ENCODE peak calls at places on chromosomes 7 and 10, in nine cellular contexts. Z is SHP77, H is A549, A is left ventricle myocardium superior, K is hepatic stellate cell, R is anterior cingulate cortex, M is T follicular helper cell, I is neural crest cell, L is BJ. B is an unnamed sample.

GRCh38 chr10:79274279-79275104 is 72.8 kb upstream of the PPIF start:
- DNase-seq in Z (no peak), I (no peak), L (peak), K (peak), R (peak), H (no peak), M (no peak), A (peak), B (peak)

GRCh38 chr10:124892031-124892430 is 49.9 kb upstream of the ZRANB1 start:
- DNase-seq in I (no peak), R (no peak), K (no peak), Z (no peak), M (no peak), H (no peak), A (peak), L (no peak), B (no peak)

GRCh38 chr7:115851291-115851690 is 179.3 kb downstream of the TFEC start:
- DNase-seq in Z (peak), H (no peak), R (no peak), M (no peak), A (no peak), I (no peak), L (peak), K (no peak), B (no peak)

GRCh38 chr7:8056431-8056830 is 87.8 kb downstream of the GLCCI1 start:
- DNase-seq in H (no peak), A (no peak), M (no peak), K (no peak), L (no peak), R (no peak), I (no peak), Z (no peak), B (no peak)

GRCh38 chr10:29240991-29241660 is 47.7 kb upstream of the LYZL1 start:
- DNase-seq in R (no peak), A (no peak), I (no peak), Z (no peak), K (no peak), M (no peak), L (no peak), H (no peak), B (no peak)

GRCh38 chr10:10222288-10222945 is 795.3 kb upstream of the CELF2 start:
- DNase-seq in A (no peak), Z (no peak), I (no peak), K (no peak), L (no peak), R (no peak), H (no peak), M (no peak), B (no peak)

GRCh38 chr7:20503278-20503677 is 112.2 kb upstream of the ABCB5 start:
- DNase-seq in K (no peak), Z (no peak), I (no peak), R (no peak), A (no peak), H (no peak), L (no peak), M (no peak), B (no peak)

GRCh38 chr7:140669352-140669751 is 3.4 kb upstream of the ADCK2 start:
- DNase-seq in H (no peak), R (no peak), L (no peak), M (no peak), A (no peak), K (no peak), I (no peak), Z (no peak), B (no peak)

GRCh38 chr10:20954519-20954918 is 57.4 kb upstream of the NEBL start:
- DNase-seq in R (no peak), A (no peak), M (no peak), I (no peak), L (no peak), Z (no peak), K (no peak), H (no peak), B (no peak)

GRCh38 chr7:50558380-50559051 is 6.7 kb downstream of the DDC start:
- DNase-seq in A (no peak), K (no peak), M (no peak), R (no peak), H (no peak), I (no peak), Z (peak), L (no peak), B (peak)

GRCh38 chr7:105088456-105088855 is 74.5 kb downstream of the KMT2E start:
- DNase-seq in Z (no peak), R (no peak), L (no peak), M (no peak), H (no peak), K (no peak), A (no peak), I (no peak), B (no peak)

GRCh38 chr10:18545626-18546025 is 105.8 kb downstream of the NSUN6 start:
- DNase-seq in R (no peak), L (no peak), H (no peak), A (no peak), M (no peak), K (peak), Z (no peak), I (no peak), B (no peak)

GRCh38 chr10:125633517-125633999 is 49.4 kb downstream of the TEX36 start:
- DNase-seq in I (no peak), K (no peak), R (no peak), Z (no peak), H (no peak), M (no peak), L (peak), A (no peak), B (no peak)

GRCh38 chr7:9796241-9796640 is 1177.4 kb upstream of the PHF14 start:
- DNase-seq in Z (no peak), A (no peak), H (no peak), M (no peak), L (no peak), K (no peak), I (no peak), R (no peak), B (no peak)

GRCh38 chr10:24894309-24894708 is 58.1 kb downstream of the PRTFDC1 start:
- DNase-seq in I (no peak), H (no peak), Z (no peak), L (peak), A (no peak), M (no peak), K (peak), R (no peak), B (no peak)

GRCh38 chr10:25849268-25849667 is 84.8 kb upstream of the MYO3A start:
- DNase-seq in Z (no peak), K (no peak), I (no peak), L (no peak), H (no peak), A (no peak), R (no peak), M (no peak), B (no peak)

GRCh38 chr7:7565746-7566650 is 686 bp upstream of the MIOS start:
- DNase-seq in R (no peak), Z (no peak), M (no peak), H (peak), A (no peak), K (no peak), L (no peak), I (no peak), B (peak)